ENCODE peak calls at places on chromosomes 7 and 10, in four cellular contexts. T is mesenchymal stem cell, X is IMR-90, U is foreskin keratinocyte. P is an unnamed sample.
A peak's percentile ranks its signal among the peaks of the same experiment; 100 is the strongest.

GRCh38 chr10:97916586-97916985 is 66.9 kb downstream of the GOLGA7B start:
- DNase-seq in T (no peak), X (no peak), U (no peak), P (no peak)

GRCh38 chr7:39733881-39734571 is 110.7 kb downstream of the RALA start:
- DNase-seq in T (peak; percentile 93), X (peak; percentile 93), U (peak; percentile 90), P (peak; percentile 91)

GRCh38 chr7:6576024-6576866 is 1.0 kb upstream of the ZDHHC4 start:
- DNase-seq in T (no peak), X (no peak), U (no peak), P (no peak)

GRCh38 chr7:106947244-106947728 is 82.2 kb downstream of the PIK3CG start:
- DNase-seq in T (peak; percentile 83), X (peak; percentile 83), U (peak; percentile 23), P (peak; percentile 86)

GRCh38 chr7:107661081-107661864 is 645 bp downstream of the SLC26A4 start:
- DNase-seq in T (peak; percentile 48), X (peak; percentile 45), U (peak; percentile 21), P (peak; percentile 61)

GRCh38 chr7:118918556-118918955 is 694.1 kb downstream of the ANKRD7 start:
- DNase-seq in T (peak; percentile 54), X (peak; percentile 5), U (no peak), P (peak; percentile 4)

GRCh38 chr10:15137636-15138035 is 30.9 kb downstream of the NMT2 start:
- DNase-seq in T (peak; percentile 47), X (no peak), U (no peak), P (peak; percentile 60)

GRCh38 chr7:158973440-158973839 is 117.1 kb downstream of the DYNC2I1 start:
- DNase-seq in T (peak; percentile 34), X (no peak), U (no peak), P (peak; percentile 19)

GRCh38 chr10:101061814-101062230 is at the start of gene KAZALD1:
- DNase-seq in T (no peak), X (no peak), U (no peak), P (no peak)

GRCh38 chr7:2104107-2104710 is 128.5 kb downstream of the MAD1L1 start:
- DNase-seq in T (peak; percentile 90), X (peak; percentile 93), U (no peak), P (peak; percentile 95)

GRCh38 chr10:12194752-12195271 is 879 bp downstream of the NUDT5 start:
- DNase-seq in T (peak; percentile 70), X (peak; percentile 31), U (no peak), P (peak; percentile 75)

GRCh38 chr7:116713918-116714317 is 41.9 kb downstream of the MET start:
- DNase-seq in T (no peak), X (peak; percentile 88), U (no peak), P (peak; percentile 61)

GRCh38 chr7:140242057-140243031 is 65.6 kb upstream of the KDM7A start:
- DNase-seq in T (no peak), X (no peak), U (no peak), P (no peak)

GRCh38 chr7:133344275-133344674 is 91.4 kb downstream of the EXOC4 start:
- DNase-seq in T (no peak), X (peak; percentile 32), U (no peak), P (peak; percentile 44)

GRCh38 chr10:92411406-92411805 is 120.4 kb downstream of the MARCHF5 start:
- DNase-seq in T (no peak), X (no peak), U (no peak), P (no peak)

GRCh38 chr10:130463104-130463875 is 327.1 kb downstream of the GLRX3 start:
- DNase-seq in T (no peak), X (no peak), U (no peak), P (no peak)

GRCh38 chr7:20798081-20798693 is 11.5 kb upstream of the SP8 start:
- DNase-seq in T (peak; percentile 26), X (no peak), U (no peak), P (peak; percentile 58)

GRCh38 chr7:40057292-40057691 is 77.1 kb downstream of the MPLKIP start:
- DNase-seq in T (no peak), X (peak; percentile 20), U (no peak), P (peak; percentile 26)

GRCh38 chr10:106224676-106225075 is 939.8 kb downstream of the SORCS1 start:
- DNase-seq in T (no peak), X (peak; percentile 16), U (peak; percentile 32), P (peak; percentile 2)

GRCh38 chr7:44727346-44728262 is 21.0 kb upstream of the ZMIZ2 start:
- DNase-seq in T (peak; percentile 90), X (peak; percentile 81), U (peak; percentile 56), P (peak; percentile 38)

GRCh38 chr10:35335718-35336083 is 608 bp upstream of the CCNY start:
- DNase-seq in T (peak; percentile 40), X (no peak), U (peak; percentile 14), P (no peak)

GRCh38 chr10:23099079-23099478 is 3.7 kb downstream of the MSRB2 start:
- DNase-seq in T (no peak), X (no peak), U (no peak), P (no peak)

GRCh38 chr7:150451097-150451793 is 815 bp downstream of the GIMAP8 start:
- DNase-seq in T (no peak), X (no peak), U (no peak), P (no peak)

GRCh38 chr10:119348516-119349240 is 141.3 kb downstream of the GRK5 start:
- DNase-seq in T (no peak), X (peak; percentile 54), U (no peak), P (no peak)

GRCh38 chr7:83824214-83824613 is 175.3 kb upstream of the SEMA3E start:
- DNase-seq in T (no peak), X (peak; percentile 2), U (peak; percentile 26), P (peak; percentile 26)

GRCh38 chr10:127612-128432 is 7.4 kb upstream of the ZMYND11 start:
- DNase-seq in T (no peak), X (no peak), U (no peak), P (no peak)

GRCh38 chr7:152403726-152404125 is 32.1 kb downstream of the KMT2C start:
- DNase-seq in T (no peak), X (no peak), U (no peak), P (no peak)

GRCh38 chr7:116521046-116521664 is 3.7 kb upstream of the CAV1 start:
- DNase-seq in T (peak; percentile 60), X (peak; percentile 50), U (peak; percentile 95), P (no peak)

GRCh38 chr10:4663162-4663992 is 162.6 kb upstream of the AKR1E2 start:
- DNase-seq in T (peak; percentile 99), X (peak; percentile 99), U (peak; percentile 99), P (peak; percentile 97)

GRCh38 chr7:51006483-51007235 is 224.0 kb upstream of the GRB10 start:
- DNase-seq in T (no peak), X (no peak), U (no peak), P (no peak)

GRCh38 chr7:11833431-11833830 is 1.4 kb upstream of the THSD7A start:
- DNase-seq in T (no peak), X (no peak), U (no peak), P (no peak)

GRCh38 chr7:11830004-11830403 is 2.0 kb downstream of the THSD7A start:
- DNase-seq in T (no peak), X (no peak), U (no peak), P (no peak)

GRCh38 chr7:11830582-11831382 is 1.2 kb downstream of the THSD7A start:
- DNase-seq in T (peak; percentile 28), X (peak; percentile 1), U (no peak), P (peak; percentile 5)

GRCh38 chr7:11831383-11831726 is 643 bp downstream of the THSD7A start:
- DNase-seq in T (peak; percentile 39), X (no peak), U (no peak), P (peak; percentile 17)

DNA sequence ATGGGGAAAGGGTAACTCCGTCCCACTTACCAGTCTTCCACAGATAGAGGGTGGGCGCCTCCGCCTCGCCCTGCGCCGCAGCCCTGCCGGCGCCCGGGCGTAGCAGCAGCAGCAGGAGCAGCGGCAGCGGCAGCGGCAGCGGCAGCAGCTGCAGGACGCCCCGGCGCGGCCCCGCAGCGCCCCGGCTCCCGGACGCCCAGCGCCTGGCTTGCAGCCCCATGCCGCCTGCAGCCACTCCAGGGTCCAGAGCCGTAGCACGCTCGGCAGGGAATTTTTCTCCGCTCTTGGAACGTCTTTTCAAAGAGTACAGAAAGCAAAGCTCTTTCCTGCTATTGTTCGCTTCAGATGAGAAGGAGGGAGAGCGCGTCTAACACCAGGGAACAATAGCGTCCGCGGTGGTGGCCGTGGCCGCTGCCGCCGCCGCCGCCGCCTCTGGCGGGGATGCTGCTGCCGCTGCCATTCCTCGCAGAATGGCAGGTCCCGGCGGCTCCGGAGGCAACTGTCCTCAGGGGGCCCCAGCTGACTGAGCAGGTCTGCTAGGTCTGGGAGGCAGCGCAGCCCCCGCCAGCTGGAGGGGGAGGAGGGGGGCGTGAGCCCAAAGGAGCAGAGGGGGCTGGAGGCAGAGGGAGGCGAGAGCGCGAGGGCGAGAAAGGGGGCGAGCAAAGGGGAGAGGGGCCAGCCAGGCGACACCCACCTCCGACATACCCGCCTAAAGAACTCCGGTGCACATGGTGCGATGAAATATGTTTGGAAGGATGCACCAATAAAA is at the start of gene THSD7A:
- DNase-seq in T (peak; percentile 64), X (peak; percentile 13), U (no peak), P (peak; percentile 59)
- H3K27me3 ChIP-seq in T (no peaks in the 10 kb centered on the region), X (peaks cover 11% of the 10 kb centered on the region), U (peaks cover 44% of the 10 kb centered on the region), P (no peaks in the 10 kb centered on the region)

GRCh38 chr7:104328308-104328969 is at the start of gene LHFPL3:
- DNase-seq in T (no peak), X (no peak), U (no peak), P (peak; percentile 3)
- H3K27me3 ChIP-seq in T (peaks cover 57% of the 10 kb centered on the region), X (peaks cover 31% of the 10 kb centered on the region), U (peaks cover 51% of the 10 kb centered on the region), P (peaks cover 44% of the 10 kb centered on the region)

GRCh38 chr10:102237711-102238252 is 3.5 kb downstream of the PITX3 start:
- DNase-seq in T (no peak), X (no peak), U (no peak), P (no peak)

GRCh38 chr10:102234866-102235597 is 6.3 kb downstream of the PITX3 start:
- DNase-seq in T (no peak), X (no peak), U (no peak), P (no peak)

GRCh38 chr10:102233997-102234396 is 7.3 kb downstream of the PITX3 start:
- DNase-seq in T (no peak), X (no peak), U (no peak), P (no peak)

GRCh38 chr10:102235598-102235920 is 5.8 kb downstream of the PITX3 start:
- DNase-seq in T (no peak), X (peak; percentile 28), U (peak; percentile 53), P (no peak)

DNA sequence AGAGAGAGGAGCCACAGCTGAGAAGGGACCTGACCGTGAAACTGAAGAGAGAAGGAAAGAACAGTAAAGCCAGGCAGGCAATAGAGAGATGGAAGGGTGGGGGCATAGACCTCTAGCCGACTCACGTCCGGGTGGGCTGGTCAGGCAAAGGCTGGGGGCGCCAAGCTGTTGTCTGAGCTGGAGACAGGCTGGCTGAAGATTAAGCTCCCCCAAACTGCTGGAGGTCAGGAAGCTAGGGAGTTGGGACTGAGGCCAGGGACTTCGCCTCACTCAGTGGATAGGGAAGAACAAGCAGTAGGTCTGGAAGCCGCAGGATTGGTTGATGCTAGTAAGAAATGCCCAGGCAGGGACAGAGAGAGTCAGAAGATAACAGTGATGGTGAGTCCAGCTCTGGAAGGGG is 5.3 kb downstream of the PITX3 start:
- DNase-seq in T (no peak), X (no peak), U (no peak), P (no peak)
- H3K27me3 ChIP-seq in T (peaks cover 22% of the 10 kb centered on the region), X (peaks cover 55% of the 10 kb centered on the region), U (peaks cover 35% of the 10 kb centered on the region), P (peaks cover 4% of the 10 kb centered on the region)

GRCh38 chr10:21515581-21516269 is 9.8 kb downstream of the SKIDA1 start:
- DNase-seq in T (no peak), X (no peak), U (no peak), P (no peak)
- H3K27me3 ChIP-seq in T (no peaks in the 10 kb centered on the region), X (no peaks in the 10 kb centered on the region), U (no peaks in the 10 kb centered on the region), P (no peaks in the 10 kb centered on the region)

GRCh38 chr10:133379152-133379800 is at the start of gene PAOX:
- DNase-seq in T (peak; percentile 64), X (peak; percentile 46), U (no peak), P (peak; percentile 82)
- H3K27me3 ChIP-seq in T (no peaks in the 10 kb centered on the region), X (no peaks in the 10 kb centered on the region), U (no peaks in the 10 kb centered on the region), P (no peaks in the 10 kb centered on the region)